ENCODE peak calls at places on chromosomes 1 and 21, in eight cellular contexts. H is H1, E is tibial nerve, W is transverse colon, N is ovary, T is K562, V is stomach, I is sigmoid colon. M is an unnamed sample.

GRCh38 chr1:13697738-13698137 is 2.2 kb upstream of the PRDM2 start:
- DNase-seq in T (no peak), N (no peak), E (no peak), I (no peak), W (no peak), H (no peak), V (no peak), M (no peak)

GRCh38 chr1:38137164-38137563 is 90.6 kb upstream of the POU3F1 start:
- DNase-seq in E (no peak), T (no peak), N (no peak), V (no peak), H (no peak), I (no peak), W (no peak), M (no peak)

GRCh38 chr1:200233393-200233792 is 176.4 kb downstream of the ZNF281 start:
- DNase-seq in V (no peak), H (no peak), I (no peak), N (no peak), E (no peak), W (no peak), T (no peak), M (no peak)

GRCh38 chr1:10724948-10725852 is 71.2 kb downstream of the CASZ1 start:
- DNase-seq in I (peak; percentile 84), N (no peak), V (peak; percentile 92), E (no peak), W (no peak), H (no peak), T (no peak), M (peak; percentile 86)

GRCh38 chr1:83692524-83693336 is 306.2 kb downstream of the TTLL7 start:
- DNase-seq in H (peak; percentile 62), W (no peak), I (no peak), E (no peak), N (no peak), V (no peak), T (no peak), M (no peak)

GRCh38 chr1:55311057-55311631 is 96.0 kb upstream of the USP24 start:
- DNase-seq in N (no peak), V (no peak), W (no peak), H (no peak), I (no peak), T (no peak), E (no peak), M (no peak)

GRCh38 chr1:107141491-107142369 is 891 bp downstream of the NTNG1 start:
- DNase-seq in W (no peak), T (peak; percentile 36), V (no peak), E (peak; percentile 11), I (no peak), H (peak; percentile 62), N (no peak), M (no peak)

GRCh38 chr1:152533327-152533938 is 19.2 kb downstream of the CRCT1 start:
- DNase-seq in T (peak; percentile 64), I (no peak), V (no peak), H (peak; percentile 62), W (peak; percentile 56), N (no peak), E (peak; percentile 23), M (no peak)

GRCh38 chr1:116334868-116335649 is 38.0 kb upstream of the ATP1A1 start:
- DNase-seq in H (no peak), V (no peak), T (no peak), W (no peak), I (no peak), N (no peak), E (no peak), M (no peak)

GRCh38 chr1:7455796-7456568 is 315.1 kb upstream of the VAMP3 start:
- DNase-seq in I (no peak), T (no peak), E (no peak), V (no peak), W (no peak), H (no peak), N (no peak), M (no peak)

GRCh38 chr21:35063428-35064172 is 14.5 kb upstream of the RUNX1 start:
- DNase-seq in H (no peak), I (no peak), V (no peak), W (no peak), T (no peak), N (no peak), E (no peak), M (no peak)

GRCh38 chr1:217311766-217312165 is 319.1 kb downstream of the GPATCH2 start:
- DNase-seq in E (no peak), N (no peak), I (no peak), V (no peak), W (no peak), H (no peak), T (no peak), M (no peak)

GRCh38 chr1:7669559-7670208 is 101.4 kb upstream of the VAMP3 start:
- DNase-seq in V (peak; percentile 56), H (peak; percentile 93), W (peak; percentile 41), E (peak; percentile 47), I (no peak), T (peak; percentile 91), N (peak; percentile 38), M (no peak)

GRCh38 chr1:115183711-115184259 is 94.5 kb upstream of the TSPAN2 start:
- DNase-seq in V (no peak), I (peak; percentile 69), W (no peak), E (no peak), T (no peak), H (no peak), N (peak; percentile 59), M (no peak)

GRCh38 chr1:243786546-243786945 is 63.5 kb downstream of the AKT3 start:
- DNase-seq in E (no peak), I (no peak), T (no peak), N (no peak), V (no peak), W (no peak), H (no peak), M (no peak)

GRCh38 chr1:228073870-228074545 is 8.5 kb upstream of the ARF1 start:
- DNase-seq in V (peak; percentile 31), E (no peak), H (peak; percentile 74), I (peak; percentile 53), N (no peak), T (peak; percentile 69), W (no peak), M (no peak)

GRCh38 chr1:208641881-208642280 is 397.7 kb upstream of the PLXNA2 start:
- DNase-seq in E (no peak), N (no peak), V (no peak), T (no peak), H (no peak), I (no peak), W (no peak), M (no peak)

GRCh38 chr1:62012821-62013220 is 181.8 kb upstream of the L1TD1 start:
- DNase-seq in E (peak; percentile 49), V (no peak), H (no peak), T (no peak), W (no peak), N (peak; percentile 41), I (peak; percentile 75), M (no peak)

GRCh38 chr1:89873250-89873649 is 52.4 kb downstream of the LRRC8D start:
- DNase-seq in T (no peak), V (no peak), N (no peak), I (no peak), H (no peak), W (no peak), E (no peak), M (no peak)

GRCh38 chr1:209900734-209901133 is 37.3 kb upstream of the SYT14 start:
- DNase-seq in V (no peak), I (no peak), E (no peak), T (no peak), N (no peak), H (no peak), W (no peak), M (no peak)

GRCh38 chr1:150926094-150926741 is at the start of gene SETDB1:
- DNase-seq in V (peak; percentile 95), I (peak; percentile 98), E (peak; percentile 93), W (peak; percentile 96), N (peak; percentile 95), T (peak; percentile 95), H (peak; percentile 98), M (peak; percentile 96)
- TF ChIP-seq POLR2A in V (no peak), I (no peak), E (peak; percentile 49), W (peak; percentile 38), N (no peak), T (peak; percentile 85), H (peak; percentile 82), M (peak; percentile 48)

GRCh38 chr1:182699673-182700350 is 15.4 kb upstream of the RGS8 start:
- DNase-seq in H (peak; percentile 86), E (no peak), I (no peak), T (no peak), N (no peak), W (no peak), V (no peak), M (no peak)
- TF ChIP-seq EP300 in H (no peak), E (no peak), I (no peak), T (no peak), N (no peak), W (no peak), V (no peak), M (no peak)

GRCh38 chr21:43268086-43268803 is 99.4 kb downstream of the CRYAA start:
- DNase-seq in H (no peak), N (no peak), V (no peak), I (no peak), E (no peak), T (no peak), W (no peak), M (no peak)

GRCh38 chr21:43268804-43269186 is 100.0 kb downstream of the CRYAA start:
- DNase-seq in T (no peak), W (no peak), H (no peak), E (no peak), N (no peak), I (no peak), V (no peak), M (no peak)

GRCh38 chr21:43269981-43270670 is 101.3 kb downstream of the CRYAA start:
- DNase-seq in N (no peak), H (no peak), I (no peak), T (no peak), E (no peak), W (no peak), V (no peak), M (no peak)

GRCh38 chr21:43270800-43271261 is 102.0 kb downstream of the CRYAA start:
- DNase-seq in N (no peak), E (no peak), T (no peak), W (no peak), H (no peak), I (no peak), V (no peak), M (peak; percentile 60)

GRCh38 chr21:43269461-43269860 is 100.7 kb downstream of the CRYAA start:
- DNase-seq in V (no peak), T (peak; percentile 72), W (no peak), N (no peak), H (peak; percentile 73), I (no peak), E (no peak), M (peak; percentile 51)
- TF ChIP-seq CTCF in V (no peak), T (peak; percentile 56), W (no peak), N (no peak), H (no peak), I (no peak), E (no peak), M (peak; percentile 30)

DNA sequence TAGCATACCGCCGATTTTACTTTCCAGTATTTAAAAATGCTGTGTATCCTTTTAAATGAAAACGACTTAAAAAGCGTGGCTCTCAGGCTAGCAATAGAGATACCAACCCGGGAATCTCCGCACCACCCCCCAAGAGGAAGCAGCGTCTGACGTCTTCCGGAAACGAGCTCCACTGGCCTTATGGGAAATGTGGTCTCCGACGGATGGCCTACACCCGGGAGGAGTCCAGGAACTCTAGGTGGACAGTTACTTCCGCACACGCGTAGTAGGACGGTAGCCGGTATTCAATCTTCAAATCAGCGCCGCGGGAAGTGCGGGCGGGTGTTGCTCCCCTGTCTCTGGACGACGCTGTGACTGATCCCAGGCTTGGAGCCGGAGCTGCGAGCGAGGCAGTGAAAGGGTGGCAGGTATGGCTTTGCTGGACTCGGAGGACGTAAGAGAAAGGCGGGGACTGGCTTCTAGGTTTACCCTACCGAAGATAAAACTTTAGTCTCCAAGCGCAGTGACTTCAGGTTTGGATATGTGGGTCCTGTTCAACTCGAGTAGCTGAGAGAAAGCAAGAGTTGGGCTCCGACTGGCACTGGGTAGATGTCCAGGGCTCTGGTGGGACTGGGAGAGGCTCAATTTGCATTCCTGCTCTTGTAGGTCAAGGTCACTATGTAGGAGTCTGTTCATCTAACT is at the start of gene ZNF684:
- DNase-seq in N (peak; percentile 83), W (peak; percentile 91), V (peak; percentile 82), E (peak; percentile 70), H (peak; percentile 73), T (peak; percentile 96), I (peak; percentile 94), M (peak; percentile 81)
- TF ChIP-seq POLR2A in N (peak; percentile 30), W (peak; percentile 61), V (no peak), E (peak; percentile 31), H (peak; percentile 70), T (peak; percentile 89), I (peak; percentile 31), M (peak; percentile 65)